ENCODE peak calls at places on chromosomes 3 and 15, in ten cellular contexts. L is mammary epithelial cell; N is ascending aorta; M is adrenal gland; S is colonic mucosa; P is GM12865; F is CD8-positive, alpha-beta T cell; K is fibroblast of the aortic adventitia; R is right atrium auricular region; Z is psoas muscle. I is an unnamed sample.

GRCh38 chr3:158453865-158454264 is 117.1 kb upstream of the MLF1 start:
- DNase-seq in Z (no peak), P (no peak), F (no peak), L (no peak), N (no peak), M (no peak), K (no peak), R (no peak), S (no peak), I (no peak)

GRCh38 chr3:178706411-178706810 is 170.2 kb downstream of the KCNMB2 start:
- DNase-seq in K (no peak), N (no peak), F (no peak), S (no peak), Z (no peak), P (no peak), M (no peak), L (no peak), R (no peak), I (no peak)

GRCh38 chr3:187746479-187747335 is 1.4 kb upstream of the BCL6 start:
- DNase-seq in R (no peak), M (no peak), N (no peak), K (peak; percentile 73), Z (no peak), F (no peak), P (no peak), S (no peak), L (peak; percentile 45), I (peak; percentile 59)

GRCh38 chr15:53530762-53531161 is 228.7 kb downstream of the WDR72 start:
- DNase-seq in L (no peak), K (no peak), P (no peak), F (no peak), S (no peak), M (no peak), R (no peak), N (no peak), Z (no peak), I (no peak)

GRCh38 chr3:121747976-121748375 is 1.6 kb downstream of the GOLGB1 start:
- DNase-seq in P (no peak), Z (no peak), S (no peak), L (no peak), K (no peak), N (no peak), F (no peak), R (no peak), M (no peak), I (no peak)

GRCh38 chr15:80944818-80945217 is 44.8 kb downstream of the MESD start:
- DNase-seq in N (no peak), S (no peak), K (no peak), M (no peak), F (no peak), Z (no peak), P (no peak), L (no peak), R (peak; percentile 44), I (no peak)

GRCh38 chr3:99708207-99708745 is 69.9 kb downstream of the COL8A1 start:
- DNase-seq in P (no peak), Z (no peak), R (no peak), S (no peak), K (peak; percentile 64), M (no peak), F (no peak), N (no peak), L (no peak), I (peak; percentile 81)

GRCh38 chr3:57041674-57042073 is 18.8 kb upstream of the SPATA12 start:
- DNase-seq in N (no peak), S (no peak), K (no peak), M (peak; percentile 59), L (no peak), Z (peak; percentile 23), P (no peak), R (no peak), F (no peak), I (no peak)

GRCh38 chr3:45499529-45499928 is 95.0 kb upstream of the LIMD1 start:
- DNase-seq in P (no peak), M (no peak), L (peak; percentile 30), N (no peak), Z (no peak), K (peak; percentile 76), S (no peak), F (no peak), R (no peak), I (peak; percentile 72)

GRCh38 chr15:83153288-83153687 is 45.8 kb downstream of the TM6SF1 start:
- DNase-seq in M (no peak), K (peak; percentile 34), L (no peak), N (no peak), S (no peak), Z (no peak), P (no peak), F (no peak), R (no peak), I (peak; percentile 11)

GRCh38 chr15:77527831-77528231 is 104.9 kb downstream of the LINGO1 start:
- DNase-seq in L (no peak), K (no peak), N (no peak), P (no peak), R (no peak), F (no peak), M (no peak), Z (no peak), S (no peak), I (no peak)

GRCh38 chr3:172204716-172205115 is 165.3 kb downstream of the FNDC3B start:
- DNase-seq in Z (no peak), F (no peak), L (no peak), S (no peak), P (no peak), M (no peak), K (no peak), N (no peak), R (no peak), I (no peak)

GRCh38 chr3:40310690-40311089 is 1.2 kb downstream of the EIF1B start:
- DNase-seq in S (no peak), M (no peak), R (no peak), K (peak; percentile 55), L (no peak), Z (no peak), P (no peak), F (no peak), N (no peak), I (peak; percentile 57)

GRCh38 chr3:101962055-101962454 is 112.7 kb downstream of the NFKBIZ start:
- DNase-seq in L (no peak), M (no peak), F (no peak), S (no peak), Z (no peak), K (peak; percentile 74), N (no peak), P (no peak), R (no peak), I (no peak)

GRCh38 chr3:9193633-9194032 is 55.8 kb downstream of the SRGAP3 start:
- DNase-seq in S (no peak), N (no peak), R (no peak), L (no peak), M (no peak), K (no peak), F (no peak), P (no peak), Z (no peak), I (no peak)

GRCh38 chr3:140277886-140278285 is 342.9 kb downstream of the CLSTN2 start:
- DNase-seq in L (no peak), S (no peak), K (no peak), Z (no peak), M (no peak), F (no peak), R (no peak), N (no peak), P (no peak), I (no peak)

GRCh38 chr3:140273542-140274195 is 338.7 kb downstream of the CLSTN2 start:
- DNase-seq in S (no peak), Z (no peak), K (peak; percentile 15), F (no peak), L (peak; percentile 14), P (no peak), R (no peak), N (no peak), M (no peak), I (no peak)

GRCh38 chr3:140274429-140274828 is 339.4 kb downstream of the CLSTN2 start:
- DNase-seq in L (no peak), S (no peak), M (no peak), N (no peak), P (no peak), Z (no peak), F (no peak), K (no peak), R (no peak), I (no peak)

DNA sequence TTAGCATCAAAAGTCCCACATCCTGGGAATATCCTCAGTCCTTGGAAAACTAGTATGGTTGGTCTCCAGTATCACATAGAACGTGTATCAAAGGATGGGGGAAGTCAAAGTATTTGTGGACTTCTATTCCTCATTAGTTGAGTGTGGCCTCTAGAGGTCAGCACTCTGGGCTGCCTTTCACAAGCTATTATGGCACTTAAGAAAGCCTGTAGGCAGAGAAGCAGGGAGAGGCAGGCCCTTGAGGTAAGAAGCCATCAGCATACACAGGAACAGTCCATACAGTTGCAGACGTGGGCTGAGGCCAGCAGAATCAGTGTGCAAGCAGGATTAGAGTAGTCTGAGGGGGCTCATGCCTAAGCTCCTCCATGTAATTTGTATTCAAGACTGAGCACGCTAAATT is 341.7 kb downstream of the CLSTN2 start:
- DNase-seq in K (peak; percentile 26), F (no peak), Z (no peak), N (no peak), P (peak; percentile 27), S (no peak), R (no peak), L (peak; percentile 20), M (no peak), I (peak; percentile 35)
- TF ChIP-seq CTCF in K (peak; percentile 32), F (no peak), Z (peak; percentile 16), N (no peak), P (peak; percentile 31), S (no peak), R (no peak), L (peak; percentile 60), M (peak; percentile 24), I (peak; percentile 41)

GRCh38 chr3:189981668-189982067 is 139.0 kb downstream of the P3H2 start:
- DNase-seq in M (no peak), L (peak; percentile 65), K (peak; percentile 98), Z (no peak), F (no peak), P (no peak), S (no peak), R (no peak), N (peak; percentile 66), I (peak; percentile 99)
- H3K4me3 ChIP-seq in M (no peak overlapping the region), L (no peak overlapping the region), K (no peak overlapping the region), Z (no peak overlapping the region), F (no peak overlapping the region), P (no peak overlapping the region), S (no peak overlapping the region), R (no peak overlapping the region), N (no peak overlapping the region), I (no peak overlapping the region)

GRCh38 chr15:63905558-63906265 is 72.0 kb upstream of the HERC1 start:
- DNase-seq in M (no peak), L (no peak), K (no peak), Z (no peak), F (no peak), N (no peak), P (peak; percentile 67), R (no peak), S (no peak), I (no peak)
- TF ChIP-seq CTCF in M (no peak), L (no peak), K (no peak), Z (no peak), F (no peak), N (no peak), P (no peak), R (no peak), S (no peak), I (no peak)

DNA sequence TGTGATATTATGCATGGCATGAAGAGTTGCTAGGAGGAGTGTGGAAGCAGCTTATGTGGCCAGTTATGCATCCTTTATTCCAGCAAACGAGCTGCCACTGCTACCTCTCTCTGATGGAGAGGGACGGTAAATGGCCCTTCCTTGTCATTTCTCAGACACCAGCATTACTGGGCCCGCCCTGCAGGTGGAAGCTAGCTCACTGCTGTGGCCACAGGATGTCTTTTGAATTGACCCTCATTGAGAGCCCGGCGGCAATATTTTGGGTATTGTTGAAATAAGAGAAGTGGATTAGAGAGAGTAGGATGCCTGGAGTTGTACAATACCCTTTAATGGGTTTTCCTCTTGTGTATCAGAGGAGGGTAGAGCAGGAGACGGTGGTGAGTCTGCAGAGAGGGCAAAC is 1.5 kb downstream of the MINAR1 start:
- DNase-seq in K (no peak), L (no peak), N (no peak), S (no peak), R (no peak), Z (no peak), M (no peak), F (no peak), P (no peak), I (no peak)
- H3K4me3 ChIP-seq in K (no peak overlapping the region), L (no peak overlapping the region), N (no peak overlapping the region), S (no peak overlapping the region), R (no peak overlapping the region), Z (no peak overlapping the region), M (no peak overlapping the region), F (no peak overlapping the region), P (no peak overlapping the region), I (no peak overlapping the region)